ENCODE peak calls at places on chromosomes 6 and 20, in five cellular contexts. C is Karpas-422; T is heart right ventricle; I is CD8-positive, alpha-beta memory T cell; E is body of pancreas. L is an unnamed sample. For H3K4me1, the result is how much of the 10 kb centered on the place peaks cover.

GRCh38 chr6:105608711-105609374 is 206.0 kb upstream of the PREP start:
- DNase-seq in E (no peak), I (no peak), C (no peak), T (no peak), L (no peak)

GRCh38 chr20:59831901-59832240 is 101.6 kb downstream of the SYCP2 start:
- DNase-seq in T (no peak), I (no peak), E (no peak), C (no peak), L (no peak)

GRCh38 chr20:12941025-12941424 is 67.7 kb upstream of the SPTLC3 start:
- DNase-seq in I (no peak), E (no peak), T (no peak), C (no peak), L (no peak)

GRCh38 chr20:41903614-41904013 is 285.4 kb upstream of the CHD6 start:
- DNase-seq in T (no peak), E (no peak), I (no peak), C (no peak), L (no peak)

GRCh38 chr6:34657307-34657978 is 39.1 kb downstream of the ILRUN start:
- DNase-seq in T (no peak), C (no peak), E (peak), I (no peak), L (no peak)

GRCh38 chr6:101545171-101545570 is 151.7 kb downstream of the GRIK2 start:
- DNase-seq in C (no peak), E (no peak), I (no peak), T (no peak), L (no peak)

GRCh38 chr20:46010491-46011405 is 2.0 kb downstream of the MMP9 start:
- DNase-seq in E (no peak), I (peak), T (no peak), C (no peak), L (no peak)

GRCh38 chr6:119540417-119540816 is 190.9 kb upstream of the MAN1A1 start:
- DNase-seq in E (no peak), T (no peak), C (no peak), I (no peak), L (no peak)

GRCh38 chr6:22445946-22446345 is 123.4 kb upstream of the HDGFL1 start:
- DNase-seq in I (no peak), T (no peak), C (no peak), E (no peak), L (no peak)

DNA sequence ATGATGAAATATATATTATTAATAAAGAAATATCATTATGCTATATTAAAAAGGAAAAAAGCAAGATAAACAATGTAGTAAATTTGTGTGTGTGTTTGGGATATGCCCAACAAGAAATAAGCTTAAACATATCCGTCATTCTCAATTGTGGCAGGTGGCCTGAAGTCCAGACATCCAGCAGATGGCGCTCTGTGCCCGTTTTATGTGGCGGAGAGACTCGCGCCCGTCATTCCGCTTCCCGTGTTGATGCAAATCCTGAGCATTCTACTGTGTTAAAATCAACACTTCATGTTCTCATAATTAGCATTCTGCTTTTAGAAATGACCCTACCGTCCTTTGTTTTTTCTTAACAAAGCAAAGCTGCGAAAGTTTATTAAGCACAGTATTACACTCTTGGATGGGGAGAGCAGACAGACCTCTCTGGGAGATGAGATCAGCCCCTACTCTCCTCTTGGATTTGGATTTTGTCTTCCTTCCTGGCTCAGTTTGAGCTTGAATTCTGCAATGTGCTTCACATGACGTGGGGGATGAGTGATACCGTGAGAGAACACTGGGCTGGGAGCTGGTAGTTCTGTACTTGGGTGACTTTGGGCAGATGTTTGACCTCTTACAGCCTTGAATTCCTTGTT is 125.8 kb downstream of the MCHR2 start:
- DNase-seq in I (peak), T (peak), C (peak), E (peak), L (peak)
- H3K4me3 ChIP-seq in I (no peak), T (no peak), C (no peak), E (no peak), L (no peak)

GRCh38 chr6:498795-499231 is 107.3 kb downstream of the IRF4 start:
- DNase-seq in T (no peak), I (no peak), C (no peak), E (no peak), L (no peak)
- H3K27ac ChIP-seq in T (no peak), I (no peak), C (no peak), E (no peak), L (no peak)

GRCh38 chr6:41747256-41748101 is at the start of gene PGC:
- DNase-seq in T (no peak), C (no peak), I (no peak), E (no peak), L (no peak)

GRCh38 chr6:41748542-41748941 is 1.3 kb upstream of the PGC start:
- DNase-seq in C (no peak), T (no peak), E (no peak), I (no peak), L (no peak)

GRCh38 chr6:41746068-41746467 is 1.1 kb downstream of the PGC start:
- DNase-seq in T (no peak), C (no peak), I (no peak), E (no peak), L (no peak)

GRCh38 chr6:41748102-41748477 is 893 bp upstream of the PGC start:
- DNase-seq in I (no peak), C (no peak), E (no peak), T (no peak), L (no peak)

GRCh38 chr6:41750374-41750773 is 3.2 kb upstream of the PGC start:
- DNase-seq in E (no peak), I (no peak), C (no peak), T (no peak), L (no peak)
- H3K4me1 ChIP-seq in E (under half), I (under half), C (under half), T (under half), L (under half)

DNA sequence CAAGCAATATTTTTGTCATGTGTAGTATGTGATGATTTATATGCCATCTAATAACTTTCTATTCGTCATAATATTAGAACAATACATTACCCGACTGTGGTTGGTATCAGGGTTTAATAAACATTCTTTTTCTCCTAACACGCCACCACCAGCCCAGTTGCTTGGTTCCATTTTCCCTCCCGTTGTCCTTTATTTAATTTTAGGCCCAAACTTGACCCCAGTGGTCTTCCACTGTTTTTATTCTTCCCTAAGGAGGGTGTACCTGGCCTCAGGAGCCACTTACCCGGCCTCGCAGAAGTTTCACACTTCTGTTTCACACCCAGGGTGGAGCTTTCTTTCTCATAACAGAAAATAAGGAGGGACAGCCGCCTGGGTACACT is 33.1 kb upstream of the PIM1 start:
- DNase-seq in C (no peak), T (no peak), I (no peak), E (no peak), L (no peak)
- H3K4me3 ChIP-seq in C (no peak), T (no peak), I (no peak), E (no peak), L (peak)

GRCh38 chr6:161736341-161736740 is 462.5 kb upstream of the AGPAT4 start:
- DNase-seq in E (no peak), T (no peak), I (no peak), C (no peak), L (no peak)

GRCh38 chr6:161736796-161737292 is 463.0 kb upstream of the AGPAT4 start:
- DNase-seq in E (no peak), I (no peak), C (no peak), T (no peak), L (no peak)

GRCh38 chr6:161744211-161745067 is 470.6 kb upstream of the AGPAT4 start:
- DNase-seq in C (no peak), I (no peak), T (no peak), E (no peak), L (no peak)

GRCh38 chr6:161743526-161744196 is 469.8 kb upstream of the AGPAT4 start:
- DNase-seq in E (no peak), T (no peak), I (no peak), C (no peak), L (no peak)

GRCh38 chr6:161740486-161740885 is 466.6 kb upstream of the AGPAT4 start:
- DNase-seq in E (no peak), I (no peak), C (no peak), T (no peak), L (no peak)
- H3K27ac ChIP-seq in E (no peak), I (no peak), C (no peak), T (no peak), L (no peak)

DNA sequence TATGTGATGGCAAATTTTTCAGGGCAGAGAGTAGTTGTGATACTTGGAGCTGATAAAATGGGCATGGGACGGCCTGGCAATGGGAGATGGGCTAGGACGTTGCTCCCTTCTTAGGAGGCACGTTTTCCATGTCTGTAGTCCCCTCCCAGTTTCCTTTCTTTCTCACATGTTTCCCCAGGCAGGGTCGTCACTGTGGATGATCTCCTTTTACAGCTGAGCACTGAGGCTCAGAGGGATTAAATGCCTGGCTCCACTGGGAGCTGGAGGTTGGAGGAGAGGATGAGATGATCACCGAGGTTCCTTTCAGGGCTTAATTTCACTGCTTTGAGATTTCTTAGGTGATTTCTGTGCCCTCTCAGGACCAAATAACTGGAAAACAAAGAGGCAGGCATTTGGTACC is 136.7 kb downstream of the SOBP start:
- DNase-seq in I (no peak), C (no peak), T (no peak), E (no peak), L (no peak)
- H3K4me1 ChIP-seq in I (under half), C (under half), T (under half), E (under half), L (under half)

DNA sequence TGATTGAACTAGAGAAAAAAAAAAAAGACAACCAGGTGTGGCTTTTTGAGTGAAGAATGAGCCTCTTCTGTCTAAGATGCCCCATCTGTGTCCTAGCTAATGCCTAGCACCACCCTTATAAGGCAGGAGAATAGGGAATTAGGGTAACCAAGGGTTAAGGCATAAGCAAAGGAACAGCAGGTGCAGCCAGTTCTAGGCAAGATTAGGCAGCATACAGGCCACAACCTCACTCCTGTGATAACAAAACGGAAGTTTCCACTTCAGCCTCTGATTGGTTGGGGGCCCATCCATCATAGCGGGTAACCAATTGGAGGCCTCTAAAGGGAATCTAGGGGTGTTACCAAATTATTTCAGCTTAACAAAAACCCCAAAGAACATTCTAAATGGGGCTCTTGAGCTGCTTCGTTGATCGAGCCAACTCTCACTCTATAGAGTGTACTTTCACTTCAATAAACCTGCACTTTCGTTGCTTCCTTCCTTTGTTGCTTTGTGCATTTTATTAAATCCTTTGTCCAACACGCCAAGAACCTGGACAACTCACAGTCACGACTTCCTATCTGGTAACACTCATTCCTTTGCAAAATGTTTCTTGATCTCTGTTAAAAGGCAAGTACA is 61.9 kb upstream of the TAGAP start:
- DNase-seq in E (peak), C (peak), I (peak), T (peak), L (no peak)
- H3K4me3 ChIP-seq in E (no peak), C (peak), I (peak), T (no peak), L (peak)

GRCh38 chr20:22985212-22985611 is 49.9 kb upstream of the SSTR4 start:
- DNase-seq in C (no peak), I (no peak), E (no peak), T (no peak), L (no peak)
- H3K27ac ChIP-seq in C (no peak), I (no peak), E (no peak), T (no peak), L (no peak)